ENCODE peak calls at places on chromosomes 2 and 18, in ten cellular contexts. H is naive thymus-derived CD4-positive, alpha-beta T cell; J is CD8-positive, alpha-beta T cell; R is tibial artery; O is mesendoderm; U is left ventricle myocardium inferior; X is MM.1S; A is A549; T is endodermal cell; W is Karpas-422. G is an unnamed sample. For H3K4me1, the result is how much of the 10 kb centered on the place peaks cover.

GRCh38 chr2:36468463-36469266 is 113.1 kb downstream of the CRIM1 start:
- DNase-seq in X (no peak), W (no peak), H (no peak), A (no peak), J (no peak), T (no peak), R (no peak), O (no peak), U (no peak), G (no peak)

GRCh38 chr18:6482198-6482977 is 67.7 kb upstream of the L3MBTL4 start:
- DNase-seq in W (no peak), U (peak), H (no peak), A (peak), T (peak), R (peak), J (no peak), X (peak), O (peak), G (no peak)

GRCh38 chr2:46826898-46827245 is 88.7 kb downstream of the MCFD2 start:
- DNase-seq in T (peak), H (no peak), J (no peak), X (no peak), A (no peak), R (peak), W (no peak), U (no peak), O (no peak), G (no peak)

GRCh38 chr18:51659781-51660180 is 462.3 kb upstream of the MEX3C start:
- DNase-seq in X (no peak), R (no peak), J (no peak), O (peak), W (no peak), H (no peak), A (no peak), U (no peak), T (peak), G (no peak)

GRCh38 chr18:62399781-62400308 is 74.7 kb downstream of the TNFRSF11A start:
- DNase-seq in U (no peak), R (no peak), O (peak), H (no peak), X (no peak), W (no peak), T (peak), J (no peak), A (peak), G (no peak)

GRCh38 chr2:229445013-229445412 is 173.9 kb upstream of the PID1 start:
- DNase-seq in X (no peak), W (no peak), T (no peak), O (peak), U (peak), R (peak), J (no peak), A (peak), H (no peak), G (no peak)

GRCh38 chr2:70697603-70698383 is 70.2 kb downstream of the ADD2 start:
- DNase-seq in T (peak), U (no peak), J (no peak), R (no peak), O (no peak), H (no peak), W (no peak), A (no peak), X (no peak), G (no peak)

GRCh38 chr18:57441395-57441794 is 6.2 kb downstream of the ONECUT2 start:
- DNase-seq in H (no peak), O (peak), R (no peak), X (no peak), U (no peak), A (no peak), J (no peak), T (peak), W (no peak), G (no peak)

GRCh38 chr2:206585335-206585734 is 57.0 kb upstream of the FAM237A start:
- DNase-seq in O (no peak), T (no peak), X (no peak), R (no peak), J (no peak), H (no peak), A (no peak), U (no peak), W (no peak), G (no peak)

GRCh38 chr2:179338681-179339080 is 74.0 kb upstream of the SESTD1 start:
- DNase-seq in X (no peak), A (no peak), R (no peak), U (no peak), T (no peak), W (peak), H (no peak), O (no peak), J (no peak), G (no peak)

GRCh38 chr2:112831956-112832567 is 4.5 kb downstream of the IL1B start:
- DNase-seq in U (no peak), W (no peak), H (no peak), X (no peak), J (no peak), R (no peak), A (no peak), O (no peak), T (peak), G (no peak)

GRCh38 chr18:78721986-78722385 is 257.6 kb upstream of the SALL3 start:
- DNase-seq in T (no peak), A (no peak), U (no peak), X (no peak), W (no peak), O (peak), J (no peak), R (no peak), H (no peak), G (no peak)

GRCh38 chr2:11186145-11186544 is 30.9 kb downstream of the SLC66A3 start:
- DNase-seq in H (no peak), X (no peak), T (no peak), O (no peak), R (no peak), J (no peak), W (no peak), A (no peak), U (no peak), G (no peak)

GRCh38 chr2:165745916-165746315 is 48.1 kb downstream of the GALNT3 start:
- DNase-seq in T (no peak), R (no peak), O (no peak), X (no peak), U (no peak), A (no peak), J (no peak), W (no peak), H (no peak), G (no peak)

GRCh38 chr2:15449542-15450236 is 111.4 kb downstream of the NBAS start:
- DNase-seq in T (no peak), U (no peak), W (no peak), X (no peak), A (no peak), J (no peak), H (no peak), O (no peak), R (no peak), G (no peak)

GRCh38 chr18:2411381-2411977 is 159.8 kb downstream of the METTL4 start:
- DNase-seq in X (no peak), U (no peak), T (no peak), W (no peak), J (no peak), O (no peak), A (peak), R (no peak), H (no peak), G (no peak)

GRCh38 chr18:67662996-67663395 is 146.5 kb upstream of the DSEL start:
- DNase-seq in X (no peak), H (no peak), T (no peak), A (no peak), U (no peak), R (no peak), O (no peak), J (no peak), W (no peak), G (no peak)

GRCh38 chr2:69789129-69789528 is 40.3 kb upstream of the GMCL1 start:
- DNase-seq in U (no peak), H (no peak), A (peak), X (peak), R (peak), T (peak), W (no peak), O (peak), J (no peak), G (no peak)

GRCh38 chr2:191265311-191266170 is 20.3 kb downstream of the MYO1B start:
- DNase-seq in X (no peak), W (no peak), A (no peak), R (no peak), T (no peak), H (no peak), U (peak), O (no peak), J (no peak), G (no peak)

GRCh38 chr2:67486041-67486796 is 89.1 kb downstream of the ETAA1 start:
- DNase-seq in U (peak), H (no peak), R (no peak), O (peak), J (no peak), T (peak), W (no peak), X (no peak), A (no peak), G (no peak)

GRCh38 chr2:100934504-100935371 is 67.4 kb upstream of the RPL31 start:
- DNase-seq in J (no peak), H (no peak), T (peak), A (no peak), X (no peak), O (no peak), U (no peak), W (no peak), R (no peak), G (no peak)

GRCh38 chr18:79396431-79397287 is 929 bp downstream of the NFATC1 start:
- DNase-seq in R (peak), X (no peak), U (peak), A (peak), T (peak), W (peak), H (no peak), J (no peak), O (peak), G (no peak)

GRCh38 chr2:106703161-106703560 is 182.8 kb downstream of the ST6GAL2 start:
- DNase-seq in X (no peak), U (no peak), H (no peak), J (no peak), A (no peak), T (no peak), O (no peak), W (no peak), R (no peak), G (no peak)

GRCh38 chr2:234880551-234881211 is 71.1 kb upstream of the SH3BP4 start:
- DNase-seq in A (peak), J (no peak), X (no peak), R (no peak), U (no peak), H (no peak), T (no peak), O (no peak), W (no peak), G (no peak)

GRCh38 chr2:49770919-49771318 is 616.6 kb upstream of the FSHR start:
- DNase-seq in X (no peak), W (peak), H (no peak), T (peak), A (peak), R (no peak), J (no peak), O (peak), U (peak), G (no peak)

GRCh38 chr2:215979615-215980014 is 33.7 kb downstream of the MREG start:
- DNase-seq in H (no peak), W (no peak), O (no peak), T (no peak), R (no peak), A (peak), X (peak), U (no peak), J (no peak), G (no peak)

GRCh38 chr2:130853391-130853790 is 16.7 kb downstream of the ARHGEF4 start:
- DNase-seq in O (no peak), H (no peak), U (no peak), R (no peak), A (no peak), J (no peak), X (no peak), T (no peak), W (no peak), G (no peak)

GRCh38 chr2:86221066-86221684 is 21.9 kb downstream of the MRPL35 start:
- DNase-seq in X (peak), J (peak), O (peak), H (peak), A (peak), T (peak), U (no peak), R (no peak), W (peak), G (no peak)

GRCh38 chr2:234550511-234551107 is 53.7 kb upstream of the ARL4C start:
- DNase-seq in T (peak), X (peak), W (peak), J (peak), A (peak), O (peak), U (peak), H (peak), R (peak), G (peak)

GRCh38 chr2:18378020-18378653 is 182.3 kb downstream of the RDH14 start:
- DNase-seq in R (no peak), W (peak), O (peak), T (peak), J (no peak), X (peak), U (no peak), H (peak), A (peak), G (peak)

GRCh38 chr2:238857929-238858328 is 10.0 kb downstream of the TWIST2 start:
- DNase-seq in U (no peak), J (no peak), H (no peak), R (no peak), T (no peak), X (no peak), W (peak), O (no peak), A (no peak), G (no peak)

GRCh38 chr2:127525692-127526141 is 572 bp downstream of the IWS1 start:
- DNase-seq in W (peak), J (no peak), H (no peak), A (peak), O (peak), T (peak), R (no peak), X (peak), U (no peak), G (no peak)

GRCh38 chr2:212536385-212537310 is 2.0 kb downstream of the ERBB4 start:
- DNase-seq in U (no peak), O (peak), W (no peak), R (peak), J (no peak), A (no peak), H (no peak), X (no peak), T (peak), G (no peak)

GRCh38 chr2:170747921-170748320 is 22.3 kb upstream of the ERICH2 start:
- DNase-seq in O (no peak), U (no peak), H (no peak), R (no peak), A (peak), W (no peak), T (no peak), J (no peak), X (no peak), G (no peak)

DNA sequence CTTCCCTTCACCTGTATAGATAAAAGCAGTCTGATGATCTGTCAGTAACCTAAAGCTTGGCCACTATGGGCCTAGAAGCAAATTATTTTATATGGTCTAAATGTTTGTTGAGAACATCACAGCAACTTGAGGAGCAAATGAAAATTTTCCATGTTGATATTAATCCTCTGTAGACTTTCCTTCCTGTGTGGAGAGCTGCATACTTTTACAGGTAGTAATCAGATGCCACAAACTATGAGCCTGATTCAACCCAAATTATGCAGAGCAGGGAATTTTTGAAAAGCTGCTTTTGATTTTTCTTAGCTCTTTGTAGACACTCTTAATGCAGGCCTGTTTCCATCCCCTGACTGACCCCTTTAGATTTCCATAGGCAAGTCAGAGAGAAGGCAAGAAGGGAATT is 17.3 kb downstream of the PAX3 start:
- DNase-seq in H (no peak), W (no peak), U (no peak), O (no peak), T (no peak), J (no peak), R (no peak), A (no peak), X (no peak), G (no peak)
- H3K4me1 ChIP-seq in H (under half), W (under half), U (under half), O (under half), T (under half), J (under half), R (under half), A (under half), X (under half), G (under half)

GRCh38 chr18:46678785-46679404 is 21.9 kb upstream of the LOXHD1 start:
- DNase-seq in T (no peak), O (no peak), W (peak), J (no peak), H (no peak), X (no peak), U (no peak), R (no peak), A (no peak), G (no peak)
- H3K4me1 ChIP-seq in T (under half), O (under half), W (half or more), J (under half), H (under half), X (under half), U (under half), R (under half), A (under half), G (under half)

DNA sequence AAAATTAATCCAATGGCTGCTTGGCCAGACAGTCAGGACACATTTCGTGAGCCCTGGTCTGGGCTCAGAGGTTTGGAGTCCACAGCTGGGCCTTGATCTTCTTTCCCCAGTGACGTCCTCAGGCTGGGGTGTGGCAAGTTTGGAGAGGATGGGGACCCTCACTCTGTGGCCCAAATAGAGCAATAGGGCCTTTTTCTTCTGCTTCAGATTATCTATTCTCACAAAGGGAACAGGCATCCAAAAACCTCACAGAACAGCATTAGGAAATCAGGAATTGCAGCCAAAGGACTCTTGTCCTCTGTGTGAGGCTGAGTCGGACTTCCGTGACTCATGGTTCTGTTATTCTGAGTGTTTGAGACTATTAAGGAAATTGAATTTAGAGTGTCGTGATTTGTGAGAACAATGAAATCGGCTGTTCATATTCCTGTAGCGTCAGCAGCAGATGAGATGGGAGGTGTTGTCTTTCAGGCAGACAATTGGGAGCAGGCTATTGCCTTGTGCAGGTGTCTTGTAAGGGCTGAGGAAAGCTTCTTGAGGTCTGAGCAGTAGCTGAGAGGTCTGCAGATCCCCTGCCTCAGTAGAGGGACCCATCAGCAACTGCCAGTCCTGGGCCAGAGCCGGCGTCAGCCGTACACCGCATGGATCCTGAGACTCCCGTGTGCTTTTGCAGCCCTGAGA is 113.8 kb downstream of the SH3RF3 start:
- DNase-seq in J (no peak), W (no peak), O (no peak), R (peak), U (peak), H (no peak), T (no peak), X (no peak), A (no peak), G (no peak)
- H3K4me1 ChIP-seq in J (under half), W (under half), O (under half), R (under half), U (half or more), H (under half), T (under half), X (under half), A (under half), G (under half)

GRCh38 chr18:45670281-45670962 is 53.6 kb upstream of the SLC14A1 start:
- DNase-seq in H (peak), R (peak), J (peak), T (peak), X (no peak), U (no peak), W (no peak), A (no peak), O (peak), G (peak)
- H3K4me1 ChIP-seq in H (under half), R (under half), J (half or more), T (under half), X (under half), U (under half), W (under half), A (under half), O (under half), G (half or more)

GRCh38 chr2:28674713-28675068 is 76.9 kb upstream of the PPP1CB start:
- DNase-seq in T (no peak), O (no peak), U (no peak), X (no peak), H (no peak), A (no peak), W (no peak), R (no peak), J (no peak), G (no peak)
- H3K4me1 ChIP-seq in T (under half), O (under half), U (under half), X (under half), H (under half), A (under half), W (under half), R (under half), J (under half), G (under half)

DNA sequence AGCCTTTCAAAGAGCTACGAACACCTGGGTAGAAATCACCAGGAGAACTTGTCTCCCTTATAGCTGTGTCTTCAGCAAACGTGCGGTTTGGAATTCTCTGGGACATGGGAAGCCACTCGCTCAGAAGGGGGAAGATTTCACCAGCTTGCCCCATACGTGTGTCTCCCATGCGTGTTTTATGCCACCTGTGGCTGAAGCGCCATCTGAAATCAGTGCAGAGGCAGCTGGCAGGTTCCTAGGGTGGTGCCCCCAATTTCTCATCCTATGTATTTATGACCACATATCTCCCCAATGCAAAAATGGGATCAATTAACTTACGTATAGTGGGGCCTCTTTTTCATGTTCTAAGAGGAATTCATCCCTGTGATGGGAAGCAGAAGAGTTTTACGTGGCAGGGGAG is 81.6 kb downstream of the TPO start:
- DNase-seq in O (no peak), U (no peak), T (no peak), J (no peak), R (no peak), X (no peak), A (no peak), H (no peak), W (no peak), G (no peak)
- H3K4me1 ChIP-seq in O (under half), U (under half), T (under half), J (under half), R (under half), X (under half), A (under half), H (under half), W (under half), G (under half)

DNA sequence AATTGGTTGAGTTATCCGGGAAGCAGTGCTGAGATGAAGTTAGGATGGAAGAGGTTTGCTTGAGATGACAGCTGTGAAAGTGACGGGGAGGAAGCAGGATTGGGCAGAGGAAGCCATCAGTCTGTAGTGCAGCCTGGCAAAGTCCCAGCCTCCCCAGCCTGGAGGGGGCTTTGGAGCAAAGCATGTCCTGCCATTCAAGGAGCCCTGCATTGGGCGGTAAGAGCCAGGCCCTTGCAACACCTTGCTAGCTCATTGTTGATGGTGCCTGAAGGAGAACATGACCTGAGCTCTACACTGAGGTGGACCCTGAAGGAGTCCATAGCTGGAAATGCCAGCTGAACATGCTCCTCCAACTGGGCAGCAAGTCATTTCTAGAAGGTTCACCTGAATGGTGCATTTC is 228.9 kb downstream of the ACKR3 start:
- DNase-seq in W (no peak), R (no peak), O (no peak), T (no peak), U (no peak), A (no peak), H (no peak), X (no peak), J (no peak), G (no peak)
- H3K4me1 ChIP-seq in W (under half), R (under half), O (under half), T (under half), U (under half), A (under half), H (under half), X (under half), J (under half), G (under half)

DNA sequence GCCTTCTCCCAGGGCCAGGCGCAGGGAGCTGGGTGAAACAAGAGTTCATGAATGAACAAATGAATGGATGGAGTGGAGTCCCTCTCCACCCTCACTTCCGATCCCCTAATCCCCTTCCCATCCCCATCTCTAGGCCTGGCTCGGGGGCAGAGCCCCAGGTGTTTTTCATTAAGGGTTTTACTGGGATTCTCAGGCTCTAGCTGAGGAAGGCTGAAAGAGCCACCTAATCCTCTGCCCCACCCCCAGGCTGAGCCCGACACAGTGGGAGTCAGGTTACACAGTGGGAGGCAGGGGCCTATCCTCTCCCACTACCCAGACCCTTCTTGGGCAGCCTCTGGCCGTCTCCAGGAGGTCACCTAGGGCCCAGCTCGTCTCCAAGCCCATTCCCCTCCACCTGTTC is 36.1 kb downstream of the SDC1 start:
- DNase-seq in O (peak), R (no peak), X (no peak), U (no peak), A (no peak), W (no peak), J (no peak), H (no peak), T (peak), G (no peak)
- H3K4me1 ChIP-seq in O (under half), R (under half), X (under half), U (under half), A (under half), W (under half), J (under half), H (under half), T (under half), G (under half)